ENCODE peak calls at places on chromosomes 2 and 18, in eight cellular contexts. One of them, this sample, is unnamed.

GRCh38 chr2:234569776-234570430 is 73.0 kb upstream of the ARL4C start:
- DNase-seq in GM20000: no peak
- DNase-seq in DMS79 treated with DMSO at 0.1 percent for 48 hours: no peak
- DNase-seq in DMS153: no peak
- DNase-seq in BJ: no peak
- DNase-seq in GM06990: no peak
- DNase-seq in T-helper 2 cell: no peak
- DNase-seq in aorta: no peak
- DNase-seq in this sample: no peak

GRCh38 chr18:47174545-47175116 is 1.5 kb downstream of the IER3IP1 start:
- DNase-seq in GM20000: no peak
- DNase-seq in GM06990: no peak
- DNase-seq in DMS79 treated with DMSO at 0.1 percent for 48 hours: no peak
- DNase-seq in T-helper 2 cell: no peak
- DNase-seq in aorta: no peak
- DNase-seq in DMS153: no peak
- DNase-seq in BJ: no peak
- DNase-seq in this sample: no peak

GRCh38 chr2:215465246-215465645 is 29.4 kb upstream of the FN1 start:
- DNase-seq in GM20000: no peak
- DNase-seq in T-helper 2 cell: no peak
- DNase-seq in DMS153: no peak
- DNase-seq in BJ: no peak
- DNase-seq in GM06990: no peak
- DNase-seq in aorta: no peak
- DNase-seq in DMS79 treated with DMSO at 0.1 percent for 48 hours: no peak
- DNase-seq in this sample: no peak

GRCh38 chr18:31195063-31195462 is 32.4 kb upstream of the DSC1 start:
- DNase-seq in DMS153: no peak
- DNase-seq in aorta: no peak
- DNase-seq in DMS79 treated with DMSO at 0.1 percent for 48 hours: no peak
- DNase-seq in GM20000: no peak
- DNase-seq in BJ: no peak
- DNase-seq in T-helper 2 cell: no peak
- DNase-seq in GM06990: no peak
- DNase-seq in this sample: no peak

GRCh38 chr2:30277582-30277981 is 46.2 kb downstream of the LBH start:
- DNase-seq in BJ: no peak
- DNase-seq in GM06990: no peak
- DNase-seq in T-helper 2 cell: no peak
- DNase-seq in aorta: no peak
- DNase-seq in GM20000: no peak
- DNase-seq in DMS79 treated with DMSO at 0.1 percent for 48 hours: no peak
- DNase-seq in DMS153: no peak
- DNase-seq in this sample: no peak

GRCh38 chr18:58862851-58863538 is 1.7 kb upstream of the ZNF532 start:
- DNase-seq in aorta: no peak
- DNase-seq in BJ: no peak
- DNase-seq in DMS79 treated with DMSO at 0.1 percent for 48 hours: no peak
- DNase-seq in GM20000: peak; percentile 76
- DNase-seq in GM06990: peak; percentile 46
- DNase-seq in T-helper 2 cell: no peak
- DNase-seq in DMS153: no peak
- DNase-seq in this sample: no peak

GRCh38 chr2:40160730-40161129 is 291.2 kb downstream of the SLC8A1 start:
- DNase-seq in T-helper 2 cell: no peak
- DNase-seq in BJ: no peak
- DNase-seq in GM20000: no peak
- DNase-seq in GM06990: no peak
- DNase-seq in DMS79 treated with DMSO at 0.1 percent for 48 hours: no peak
- DNase-seq in aorta: no peak
- DNase-seq in DMS153: no peak
- DNase-seq in this sample: no peak

GRCh38 chr2:17479875-17480274 is 38.4 kb downstream of the RAD51AP2 start:
- DNase-seq in GM06990: no peak
- DNase-seq in DMS79 treated with DMSO at 0.1 percent for 48 hours: no peak
- DNase-seq in aorta: no peak
- DNase-seq in GM20000: no peak
- DNase-seq in BJ: no peak
- DNase-seq in T-helper 2 cell: no peak
- DNase-seq in DMS153: no peak
- DNase-seq in this sample: no peak

GRCh38 chr18:57906852-57907251 is 103.7 kb upstream of the ATP8B1 start:
- DNase-seq in BJ: no peak
- DNase-seq in T-helper 2 cell: no peak
- DNase-seq in DMS153: no peak
- DNase-seq in DMS79 treated with DMSO at 0.1 percent for 48 hours: no peak
- DNase-seq in aorta: no peak
- DNase-seq in GM06990: no peak
- DNase-seq in GM20000: no peak
- DNase-seq in this sample: no peak

GRCh38 chr2:145874466-145874865 is 1354.5 kb upstream of the ZEB2 start:
- DNase-seq in DMS153: no peak
- DNase-seq in GM06990: no peak
- DNase-seq in BJ: no peak
- DNase-seq in DMS79 treated with DMSO at 0.1 percent for 48 hours: no peak
- DNase-seq in GM20000: no peak
- DNase-seq in aorta: no peak
- DNase-seq in T-helper 2 cell: no peak
- DNase-seq in this sample: peak; percentile 24